ENCODE peak calls at places on chromosome 21, in nine cellular contexts. One of them, this sample, is unnamed.

GRCh38 chr21:19853709-19854575 is 1144.3 kb upstream of the NCAM2 start:
- DNase-seq in NCI-H748 treated with DMSO at 0.1 percent for 48 hours: peak; percentile 53
- DNase-seq in activated CD4-positive, alpha-beta memory T cell treated with anti-CD3 and anti-CD28 coated beads, Interleukin-2, amount 10 ng/mL, durations not matched to agents 7 days and 5 days: no peak
- DNase-seq in activated CD8-positive, alpha-beta memory T cell treated with anti-CD3 and anti-CD28 coated beads for 1 hour: no peak
- DNase-seq in GM03348: peak; percentile 3
- DNase-seq in stimulated activated CD4-positive, alpha-beta T cell treated with anti-CD3 and anti-CD28 coated beads, TNF-alpha, amount 100 ng/mL, for 4 hours: no peak
- DNase-seq in iPS-NIHi11: peak; percentile 12
- DNase-seq in GM13976: no peak
- DNase-seq in occipital lobe: no peak
- DNase-seq in this sample: no peak

GRCh38 chr21:32412162-32412997 is at the start of gene EVA1C:
- DNase-seq in NCI-H748 treated with DMSO at 0.1 percent for 48 hours: peak; percentile 63
- DNase-seq in activated CD4-positive, alpha-beta memory T cell treated with anti-CD3 and anti-CD28 coated beads, Interleukin-2, amount 10 ng/mL, durations not matched to agents 7 days and 5 days: peak; percentile 59
- DNase-seq in activated CD8-positive, alpha-beta memory T cell treated with anti-CD3 and anti-CD28 coated beads for 1 hour: no peak
- DNase-seq in GM03348: peak; percentile 70
- DNase-seq in stimulated activated CD4-positive, alpha-beta T cell treated with anti-CD3 and anti-CD28 coated beads, TNF-alpha, amount 100 ng/mL, for 4 hours: peak; percentile 72
- DNase-seq in iPS-NIHi11: peak; percentile 74
- DNase-seq in GM13976: peak; percentile 33
- DNase-seq in occipital lobe: peak; percentile 41
- DNase-seq in this sample: no peak

GRCh38 chr21:41219498-41220207 is 51.7 kb downstream of the BACE2 start:
- DNase-seq in NCI-H748 treated with DMSO at 0.1 percent for 48 hours: no peak
- DNase-seq in activated CD4-positive, alpha-beta memory T cell treated with anti-CD3 and anti-CD28 coated beads, Interleukin-2, amount 10 ng/mL, durations not matched to agents 7 days and 5 days: no peak
- DNase-seq in activated CD8-positive, alpha-beta memory T cell treated with anti-CD3 and anti-CD28 coated beads for 1 hour: no peak
- DNase-seq in GM03348: no peak
- DNase-seq in stimulated activated CD4-positive, alpha-beta T cell treated with anti-CD3 and anti-CD28 coated beads, TNF-alpha, amount 100 ng/mL, for 4 hours: no peak
- DNase-seq in iPS-NIHi11: no peak
- DNase-seq in GM13976: no peak
- DNase-seq in occipital lobe: no peak
- DNase-seq in this sample: no peak

GRCh38 chr21:22223385-22223784 is 1225.2 kb downstream of the NCAM2 start:
- DNase-seq in NCI-H748 treated with DMSO at 0.1 percent for 48 hours: no peak
- DNase-seq in activated CD4-positive, alpha-beta memory T cell treated with anti-CD3 and anti-CD28 coated beads, Interleukin-2, amount 10 ng/mL, durations not matched to agents 7 days and 5 days: no peak
- DNase-seq in activated CD8-positive, alpha-beta memory T cell treated with anti-CD3 and anti-CD28 coated beads for 1 hour: no peak
- DNase-seq in GM03348: no peak
- DNase-seq in stimulated activated CD4-positive, alpha-beta T cell treated with anti-CD3 and anti-CD28 coated beads, TNF-alpha, amount 100 ng/mL, for 4 hours: no peak
- DNase-seq in iPS-NIHi11: no peak
- DNase-seq in GM13976: no peak
- DNase-seq in occipital lobe: no peak
- DNase-seq in this sample: no peak

GRCh38 chr21:45509566-45510465 is 32.4 kb downstream of the SLC19A1 start:
- DNase-seq in NCI-H748 treated with DMSO at 0.1 percent for 48 hours: no peak
- DNase-seq in activated CD4-positive, alpha-beta memory T cell treated with anti-CD3 and anti-CD28 coated beads, Interleukin-2, amount 10 ng/mL, durations not matched to agents 7 days and 5 days: no peak
- DNase-seq in activated CD8-positive, alpha-beta memory T cell treated with anti-CD3 and anti-CD28 coated beads for 1 hour: no peak
- DNase-seq in GM03348: no peak
- DNase-seq in stimulated activated CD4-positive, alpha-beta T cell treated with anti-CD3 and anti-CD28 coated beads, TNF-alpha, amount 100 ng/mL, for 4 hours: no peak
- DNase-seq in iPS-NIHi11: peak; percentile 66
- DNase-seq in GM13976: no peak
- DNase-seq in occipital lobe: no peak
- DNase-seq in this sample: no peak

GRCh38 chr21:35048183-35048601 is 910 bp downstream of the RUNX1 start:
- DNase-seq in NCI-H748 treated with DMSO at 0.1 percent for 48 hours: no peak
- DNase-seq in activated CD4-positive, alpha-beta memory T cell treated with anti-CD3 and anti-CD28 coated beads, Interleukin-2, amount 10 ng/mL, durations not matched to agents 7 days and 5 days: peak; percentile 52
- DNase-seq in activated CD8-positive, alpha-beta memory T cell treated with anti-CD3 and anti-CD28 coated beads for 1 hour: no peak
- DNase-seq in GM03348: peak; percentile 19
- DNase-seq in stimulated activated CD4-positive, alpha-beta T cell treated with anti-CD3 and anti-CD28 coated beads, TNF-alpha, amount 100 ng/mL, for 4 hours: no peak
- DNase-seq in iPS-NIHi11: no peak
- DNase-seq in GM13976: no peak
- DNase-seq in occipital lobe: no peak
- DNase-seq in this sample: peak; percentile 34

GRCh38 chr21:25708467-25709065 is 26.1 kb downstream of the ATP5PF start:
- DNase-seq in NCI-H748 treated with DMSO at 0.1 percent for 48 hours: peak; percentile 34
- DNase-seq in activated CD4-positive, alpha-beta memory T cell treated with anti-CD3 and anti-CD28 coated beads, Interleukin-2, amount 10 ng/mL, durations not matched to agents 7 days and 5 days: peak; percentile 41
- DNase-seq in activated CD8-positive, alpha-beta memory T cell treated with anti-CD3 and anti-CD28 coated beads for 1 hour: peak; percentile 1
- DNase-seq in GM03348: peak; percentile 64
- DNase-seq in stimulated activated CD4-positive, alpha-beta T cell treated with anti-CD3 and anti-CD28 coated beads, TNF-alpha, amount 100 ng/mL, for 4 hours: no peak
- DNase-seq in iPS-NIHi11: peak; percentile 25
- DNase-seq in GM13976: peak; percentile 50
- DNase-seq in occipital lobe: no peak
- DNase-seq in this sample: peak; percentile 33

GRCh38 chr21:38384246-38384576 is 114.1 kb downstream of the ERG start:
- DNase-seq in NCI-H748 treated with DMSO at 0.1 percent for 48 hours: no peak
- DNase-seq in activated CD4-positive, alpha-beta memory T cell treated with anti-CD3 and anti-CD28 coated beads, Interleukin-2, amount 10 ng/mL, durations not matched to agents 7 days and 5 days: no peak
- DNase-seq in activated CD8-positive, alpha-beta memory T cell treated with anti-CD3 and anti-CD28 coated beads for 1 hour: no peak
- DNase-seq in GM03348: no peak
- DNase-seq in stimulated activated CD4-positive, alpha-beta T cell treated with anti-CD3 and anti-CD28 coated beads, TNF-alpha, amount 100 ng/mL, for 4 hours: no peak
- DNase-seq in iPS-NIHi11: no peak
- DNase-seq in GM13976: no peak
- DNase-seq in occipital lobe: no peak
- DNase-seq in this sample: no peak

GRCh38 chr21:31943586-31943985 is 70.8 kb downstream of the HUNK start:
- DNase-seq in NCI-H748 treated with DMSO at 0.1 percent for 48 hours: no peak
- DNase-seq in activated CD4-positive, alpha-beta memory T cell treated with anti-CD3 and anti-CD28 coated beads, Interleukin-2, amount 10 ng/mL, durations not matched to agents 7 days and 5 days: no peak
- DNase-seq in activated CD8-positive, alpha-beta memory T cell treated with anti-CD3 and anti-CD28 coated beads for 1 hour: no peak
- DNase-seq in GM03348: no peak
- DNase-seq in stimulated activated CD4-positive, alpha-beta T cell treated with anti-CD3 and anti-CD28 coated beads, TNF-alpha, amount 100 ng/mL, for 4 hours: no peak
- DNase-seq in iPS-NIHi11: no peak
- DNase-seq in GM13976: no peak
- DNase-seq in occipital lobe: no peak
- DNase-seq in this sample: no peak

GRCh38 chr21:42164064-42164789 is 54.7 kb upstream of the ABCG1 start:
- DNase-seq in NCI-H748 treated with DMSO at 0.1 percent for 48 hours: peak; percentile 24
- DNase-seq in activated CD4-positive, alpha-beta memory T cell treated with anti-CD3 and anti-CD28 coated beads, Interleukin-2, amount 10 ng/mL, durations not matched to agents 7 days and 5 days: peak; percentile 71
- DNase-seq in activated CD8-positive, alpha-beta memory T cell treated with anti-CD3 and anti-CD28 coated beads for 1 hour: peak; percentile 25
- DNase-seq in GM03348: no peak
- DNase-seq in stimulated activated CD4-positive, alpha-beta T cell treated with anti-CD3 and anti-CD28 coated beads, TNF-alpha, amount 100 ng/mL, for 4 hours: no peak
- DNase-seq in iPS-NIHi11: peak; percentile 59
- DNase-seq in GM13976: peak; percentile 81
- DNase-seq in occipital lobe: no peak
- DNase-seq in this sample: no peak

GRCh38 chr21:45736705-45737484 is 93.4 kb downstream of the PCBP3 start:
- DNase-seq in NCI-H748 treated with DMSO at 0.1 percent for 48 hours: no peak
- DNase-seq in activated CD4-positive, alpha-beta memory T cell treated with anti-CD3 and anti-CD28 coated beads, Interleukin-2, amount 10 ng/mL, durations not matched to agents 7 days and 5 days: no peak
- DNase-seq in activated CD8-positive, alpha-beta memory T cell treated with anti-CD3 and anti-CD28 coated beads for 1 hour: no peak
- DNase-seq in GM03348: no peak
- DNase-seq in stimulated activated CD4-positive, alpha-beta T cell treated with anti-CD3 and anti-CD28 coated beads, TNF-alpha, amount 100 ng/mL, for 4 hours: no peak
- DNase-seq in iPS-NIHi11: no peak
- DNase-seq in GM13976: peak; percentile 19
- DNase-seq in occipital lobe: no peak
- DNase-seq in this sample: no peak

GRCh38 chr21:35697321-35697808 is 363.0 kb downstream of the SETD4 start:
- DNase-seq in NCI-H748 treated with DMSO at 0.1 percent for 48 hours: peak; percentile 57
- DNase-seq in activated CD4-positive, alpha-beta memory T cell treated with anti-CD3 and anti-CD28 coated beads, Interleukin-2, amount 10 ng/mL, durations not matched to agents 7 days and 5 days: no peak
- DNase-seq in activated CD8-positive, alpha-beta memory T cell treated with anti-CD3 and anti-CD28 coated beads for 1 hour: no peak
- DNase-seq in GM03348: no peak
- DNase-seq in stimulated activated CD4-positive, alpha-beta T cell treated with anti-CD3 and anti-CD28 coated beads, TNF-alpha, amount 100 ng/mL, for 4 hours: no peak
- DNase-seq in iPS-NIHi11: no peak
- DNase-seq in GM13976: no peak
- DNase-seq in occipital lobe: no peak
- DNase-seq in this sample: no peak

GRCh38 chr21:36504067-36505058 is 24.4 kb upstream of the CLDN14 start:
- DNase-seq in NCI-H748 treated with DMSO at 0.1 percent for 48 hours: peak; percentile 8
- DNase-seq in activated CD4-positive, alpha-beta memory T cell treated with anti-CD3 and anti-CD28 coated beads, Interleukin-2, amount 10 ng/mL, durations not matched to agents 7 days and 5 days: peak; percentile 34
- DNase-seq in activated CD8-positive, alpha-beta memory T cell treated with anti-CD3 and anti-CD28 coated beads for 1 hour: no peak
- DNase-seq in GM03348: peak; percentile 53
- DNase-seq in stimulated activated CD4-positive, alpha-beta T cell treated with anti-CD3 and anti-CD28 coated beads, TNF-alpha, amount 100 ng/mL, for 4 hours: no peak
- DNase-seq in iPS-NIHi11: no peak
- DNase-seq in GM13976: no peak
- DNase-seq in occipital lobe: no peak
- DNase-seq in this sample: peak; percentile 35

GRCh38 chr21:45913416-45913765 is 68.2 kb upstream of the COL6A1 start:
- DNase-seq in NCI-H748 treated with DMSO at 0.1 percent for 48 hours: no peak
- DNase-seq in activated CD4-positive, alpha-beta memory T cell treated with anti-CD3 and anti-CD28 coated beads, Interleukin-2, amount 10 ng/mL, durations not matched to agents 7 days and 5 days: no peak
- DNase-seq in activated CD8-positive, alpha-beta memory T cell treated with anti-CD3 and anti-CD28 coated beads for 1 hour: no peak
- DNase-seq in GM03348: no peak
- DNase-seq in stimulated activated CD4-positive, alpha-beta T cell treated with anti-CD3 and anti-CD28 coated beads, TNF-alpha, amount 100 ng/mL, for 4 hours: no peak
- DNase-seq in iPS-NIHi11: no peak
- DNase-seq in GM13976: no peak
- DNase-seq in occipital lobe: no peak
- DNase-seq in this sample: no peak

GRCh38 chr21:16117331-16117730 is 387.5 kb downstream of the USP25 start:
- DNase-seq in NCI-H748 treated with DMSO at 0.1 percent for 48 hours: no peak
- DNase-seq in activated CD4-positive, alpha-beta memory T cell treated with anti-CD3 and anti-CD28 coated beads, Interleukin-2, amount 10 ng/mL, durations not matched to agents 7 days and 5 days: no peak
- DNase-seq in activated CD8-positive, alpha-beta memory T cell treated with anti-CD3 and anti-CD28 coated beads for 1 hour: no peak
- DNase-seq in GM03348: no peak
- DNase-seq in stimulated activated CD4-positive, alpha-beta T cell treated with anti-CD3 and anti-CD28 coated beads, TNF-alpha, amount 100 ng/mL, for 4 hours: no peak
- DNase-seq in iPS-NIHi11: no peak
- DNase-seq in GM13976: no peak
- DNase-seq in occipital lobe: no peak
- DNase-seq in this sample: no peak

GRCh38 chr21:39263372-39263771 is 50.1 kb downstream of the BRWD1 start:
- DNase-seq in NCI-H748 treated with DMSO at 0.1 percent for 48 hours: no peak
- DNase-seq in activated CD4-positive, alpha-beta memory T cell treated with anti-CD3 and anti-CD28 coated beads, Interleukin-2, amount 10 ng/mL, durations not matched to agents 7 days and 5 days: no peak
- DNase-seq in activated CD8-positive, alpha-beta memory T cell treated with anti-CD3 and anti-CD28 coated beads for 1 hour: no peak
- DNase-seq in GM03348: peak; percentile 35
- DNase-seq in stimulated activated CD4-positive, alpha-beta T cell treated with anti-CD3 and anti-CD28 coated beads, TNF-alpha, amount 100 ng/mL, for 4 hours: no peak
- DNase-seq in iPS-NIHi11: no peak
- DNase-seq in GM13976: no peak
- DNase-seq in occipital lobe: no peak
- DNase-seq in this sample: no peak

GRCh38 chr21:40507978-40508377 is 339.0 kb downstream of the DSCAM start:
- DNase-seq in NCI-H748 treated with DMSO at 0.1 percent for 48 hours: no peak
- DNase-seq in activated CD4-positive, alpha-beta memory T cell treated with anti-CD3 and anti-CD28 coated beads, Interleukin-2, amount 10 ng/mL, durations not matched to agents 7 days and 5 days: no peak
- DNase-seq in activated CD8-positive, alpha-beta memory T cell treated with anti-CD3 and anti-CD28 coated beads for 1 hour: no peak
- DNase-seq in GM03348: no peak
- DNase-seq in stimulated activated CD4-positive, alpha-beta T cell treated with anti-CD3 and anti-CD28 coated beads, TNF-alpha, amount 100 ng/mL, for 4 hours: no peak
- DNase-seq in iPS-NIHi11: no peak
- DNase-seq in GM13976: no peak
- DNase-seq in occipital lobe: no peak
- DNase-seq in this sample: peak; percentile 64

GRCh38 chr21:43609501-43610340 is 49.6 kb downstream of the HSF2BP start:
- DNase-seq in NCI-H748 treated with DMSO at 0.1 percent for 48 hours: peak; percentile 56
- DNase-seq in activated CD4-positive, alpha-beta memory T cell treated with anti-CD3 and anti-CD28 coated beads, Interleukin-2, amount 10 ng/mL, durations not matched to agents 7 days and 5 days: no peak
- DNase-seq in activated CD8-positive, alpha-beta memory T cell treated with anti-CD3 and anti-CD28 coated beads for 1 hour: no peak
- DNase-seq in GM03348: no peak
- DNase-seq in stimulated activated CD4-positive, alpha-beta T cell treated with anti-CD3 and anti-CD28 coated beads, TNF-alpha, amount 100 ng/mL, for 4 hours: no peak
- DNase-seq in iPS-NIHi11: peak; percentile 39
- DNase-seq in GM13976: no peak
- DNase-seq in occipital lobe: no peak
- DNase-seq in this sample: no peak

GRCh38 chr21:32539378-32539777 is 45.9 kb downstream of the TCP10L start:
- DNase-seq in NCI-H748 treated with DMSO at 0.1 percent for 48 hours: no peak
- DNase-seq in activated CD4-positive, alpha-beta memory T cell treated with anti-CD3 and anti-CD28 coated beads, Interleukin-2, amount 10 ng/mL, durations not matched to agents 7 days and 5 days: no peak
- DNase-seq in activated CD8-positive, alpha-beta memory T cell treated with anti-CD3 and anti-CD28 coated beads for 1 hour: no peak
- DNase-seq in GM03348: no peak
- DNase-seq in stimulated activated CD4-positive, alpha-beta T cell treated with anti-CD3 and anti-CD28 coated beads, TNF-alpha, amount 100 ng/mL, for 4 hours: no peak
- DNase-seq in iPS-NIHi11: no peak
- DNase-seq in GM13976: no peak
- DNase-seq in occipital lobe: no peak
- DNase-seq in this sample: no peak

GRCh38 chr21:18840239-18840638 is 436.7 kb upstream of the TMPRSS15 start:
- DNase-seq in NCI-H748 treated with DMSO at 0.1 percent for 48 hours: no peak
- DNase-seq in activated CD4-positive, alpha-beta memory T cell treated with anti-CD3 and anti-CD28 coated beads, Interleukin-2, amount 10 ng/mL, durations not matched to agents 7 days and 5 days: no peak
- DNase-seq in activated CD8-positive, alpha-beta memory T cell treated with anti-CD3 and anti-CD28 coated beads for 1 hour: no peak
- DNase-seq in GM03348: no peak
- DNase-seq in stimulated activated CD4-positive, alpha-beta T cell treated with anti-CD3 and anti-CD28 coated beads, TNF-alpha, amount 100 ng/mL, for 4 hours: no peak
- DNase-seq in iPS-NIHi11: peak; percentile 24
- DNase-seq in GM13976: no peak
- DNase-seq in occipital lobe: no peak
- DNase-seq in this sample: no peak

This sample was measured in HFFc6.